ENCODE peak calls at places on chromosomes 5 and 9, in five cellular contexts. A is CD8-positive, alpha-beta T cell; Q is neural crest cell; H is right lobe of liver; J is IMR-90. M is an unnamed sample.

GRCh38 chr5:38257236-38258036 is 923 bp upstream of the EGFLAM start:
- DNase-seq in H (no peak), Q (peak), J (no peak), A (no peak), M (no peak)

GRCh38 chr5:108531367-108532211 is 149.7 kb upstream of the FBXL17 start:
- DNase-seq in H (no peak), A (no peak), Q (no peak), J (peak), M (no peak)

GRCh38 chr9:31210982-31211570 is 1173.4 kb upstream of the ACO1 start:
- DNase-seq in H (no peak), A (peak), J (no peak), Q (no peak), M (no peak)

GRCh38 chr5:100148239-100148638 is 386.9 kb upstream of the FAM174A start:
- DNase-seq in H (no peak), Q (no peak), A (no peak), J (no peak), M (no peak)

GRCh38 chr5:19690978-19691377 is 297.0 kb downstream of the CDH18 start:
- DNase-seq in Q (no peak), J (no peak), A (no peak), H (no peak), M (no peak)

GRCh38 chr9:3027260-3027659 is 183.4 kb upstream of the PUM3 start:
- DNase-seq in H (no peak), A (no peak), J (no peak), Q (no peak), M (no peak)

GRCh38 chr9:79570449-79571308 is 1.1 kb upstream of the TLE4 start:
- DNase-seq in Q (peak), J (peak), A (no peak), H (peak), M (peak)

GRCh38 chr9:134624827-134625181 is 16.8 kb upstream of the COL5A1 start:
- DNase-seq in A (no peak), Q (no peak), H (no peak), J (peak), M (peak)

GRCh38 chr5:172573115-172573882 is 67.8 kb upstream of the NEURL1B start:
- DNase-seq in H (no peak), A (no peak), J (no peak), Q (no peak), M (no peak)

GRCh38 chr5:120778491-120779293 is 314.6 kb downstream of the PRR16 start:
- DNase-seq in J (peak), Q (no peak), A (no peak), H (no peak), M (peak)

GRCh38 chr5:144395704-144396103 is 225.0 kb downstream of the KCTD16 start:
- DNase-seq in H (no peak), A (no peak), Q (no peak), J (no peak), M (no peak)

GRCh38 chr5:124908603-124909451 is 162.4 kb upstream of the ZNF608 start:
- DNase-seq in Q (no peak), J (peak), H (no peak), A (no peak), M (no peak)

GRCh38 chr9:85172001-85172978 is 502.8 kb downstream of the NTRK2 start:
- DNase-seq in A (no peak), Q (no peak), J (no peak), H (no peak), M (no peak)

GRCh38 chr9:14030350-14030823 is 283.6 kb downstream of the NFIB start:
- DNase-seq in H (no peak), J (peak), A (no peak), Q (no peak), M (peak)

GRCh38 chr9:76562511-76562911 is 103.5 kb downstream of the GCNT1 start:
- DNase-seq in A (no peak), J (peak), H (no peak), Q (no peak), M (peak)

GRCh38 chr9:38048319-38048969 is 20.6 kb downstream of the SHB start:
- DNase-seq in A (no peak), H (no peak), J (peak), Q (no peak), M (no peak)

GRCh38 chr5:66122379-66123034 is 21.6 kb upstream of the SREK1 start:
- DNase-seq in A (no peak), H (no peak), J (peak), Q (no peak), M (no peak)

GRCh38 chr9:106092083-106092482 is 397.7 kb downstream of the TMEM38B start:
- DNase-seq in A (no peak), Q (no peak), J (no peak), H (no peak), M (no peak)

DNA sequence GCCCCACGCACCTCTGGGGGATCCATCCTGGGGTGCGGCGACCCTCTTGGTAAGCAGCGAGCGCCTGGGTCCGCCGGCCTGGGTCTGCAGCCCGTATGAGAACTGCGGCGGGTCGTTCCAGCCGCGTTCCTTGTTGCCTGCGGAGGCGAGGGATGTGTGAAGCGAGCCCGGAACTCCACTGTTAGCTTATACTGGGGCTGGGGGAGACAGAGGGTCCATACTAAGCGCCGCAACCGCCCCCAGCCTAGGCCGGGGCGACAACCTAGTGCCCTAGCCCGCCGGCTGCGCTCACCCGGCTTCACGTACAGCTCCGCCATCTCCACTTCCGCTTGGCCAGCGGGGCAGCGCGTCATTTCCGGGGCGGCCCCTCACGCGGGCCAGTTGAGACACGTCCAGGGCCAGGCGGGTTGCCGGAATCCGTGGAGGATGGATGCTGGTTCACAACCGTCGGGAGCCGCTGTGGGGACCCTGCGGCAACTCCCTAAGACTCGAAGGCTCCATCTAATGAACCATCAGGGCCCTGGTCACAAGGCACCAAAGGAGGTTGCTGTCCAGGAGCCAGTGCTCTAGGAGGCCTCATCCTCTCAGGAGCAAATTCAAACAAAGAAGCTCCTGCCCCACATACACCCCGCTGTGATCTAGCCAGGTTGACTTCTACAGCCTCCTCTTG is at the start of gene SRA1:
- DNase-seq in J (peak), Q (peak), H (peak), A (peak), M (peak)
- TF ChIP-seq CTCF in J (peak), Q (no peak), H (no peak), A (no peak), M (peak)

GRCh38 chr9:86613943-86614342 is 259.7 kb upstream of the TUT7 start:
- DNase-seq in A (no peak), H (no peak), J (no peak), Q (no peak), M (no peak)

GRCh38 chr9:86614871-86615849 is 260.9 kb upstream of the TUT7 start:
- DNase-seq in Q (peak), J (peak), H (no peak), A (no peak), M (peak)
- TF ChIP-seq CTCF in Q (peak), J (peak), H (peak), A (no peak), M (peak)

DNA sequence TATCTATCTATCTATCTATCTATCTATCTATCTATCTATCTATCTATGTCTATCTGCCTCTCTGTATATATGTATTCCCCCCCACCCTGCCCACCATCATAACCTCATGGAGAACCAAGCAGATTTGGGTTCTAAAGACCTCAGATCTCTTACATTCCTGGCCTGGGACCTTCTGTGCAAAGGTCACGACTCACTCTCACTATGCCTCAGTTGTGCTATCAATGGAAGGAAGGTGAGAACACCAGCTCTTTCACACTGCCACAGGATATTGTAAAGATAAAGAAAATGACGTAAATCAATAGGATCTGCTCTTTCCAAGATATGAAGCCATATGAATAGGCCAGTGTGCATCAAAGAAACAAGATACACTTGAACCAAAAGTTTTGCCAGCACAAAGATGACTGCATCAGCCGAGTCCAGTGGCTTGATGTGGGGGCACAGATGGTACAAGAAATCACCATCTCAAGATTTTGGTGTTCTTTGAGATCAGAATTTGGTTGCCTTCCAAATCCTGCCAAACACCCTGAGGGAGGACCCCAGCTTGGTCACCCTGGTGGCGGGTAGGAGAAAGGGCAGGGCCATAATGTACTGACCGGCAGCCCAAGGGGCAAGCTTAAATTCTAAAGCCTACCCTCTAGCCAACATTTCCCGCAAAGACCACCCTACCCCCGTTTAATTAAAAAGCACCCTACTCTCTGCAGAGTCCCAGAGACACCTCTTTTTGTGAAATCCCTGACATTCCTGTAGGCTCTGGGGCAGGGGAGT is 8.4 kb upstream of the FGF1 start:
- DNase-seq in H (no peak), J (no peak), Q (no peak), A (no peak), M (no peak)
- TF ChIP-seq CTCF in H (no peak), J (no peak), Q (no peak), A (no peak), M (peak)

GRCh38 chr5:180791611-180792213 is 10.9 kb downstream of the MGAT1 start:
- DNase-seq in A (no peak), H (no peak), Q (no peak), J (no peak), M (no peak)

GRCh38 chr5:180792287-180792964 is 10.2 kb downstream of the MGAT1 start:
- DNase-seq in A (no peak), H (no peak), Q (no peak), J (no peak), M (no peak)

GRCh38 chr5:180787711-180788431 is 14.7 kb downstream of the MGAT1 start:
- DNase-seq in J (peak), Q (no peak), A (no peak), H (no peak), M (no peak)

GRCh38 chr5:180790524-180790923 is 12.1 kb downstream of the MGAT1 start:
- DNase-seq in H (no peak), J (no peak), Q (no peak), A (no peak), M (no peak)

GRCh38 chr5:180790020-180790419 is 12.6 kb downstream of the MGAT1 start:
- DNase-seq in A (no peak), J (no peak), Q (no peak), H (no peak), M (no peak)
- TF ChIP-seq CTCF in A (no peak), J (no peak), Q (peak), H (no peak), M (peak)

GRCh38 chr5:169577966-169578365 is 5.6 kb upstream of the SPDL1 start:
- DNase-seq in A (no peak), J (no peak), Q (no peak), H (no peak), M (peak)
- TF ChIP-seq CTCF in A (no peak), J (peak), Q (peak), H (no peak), M (peak)

DNA sequence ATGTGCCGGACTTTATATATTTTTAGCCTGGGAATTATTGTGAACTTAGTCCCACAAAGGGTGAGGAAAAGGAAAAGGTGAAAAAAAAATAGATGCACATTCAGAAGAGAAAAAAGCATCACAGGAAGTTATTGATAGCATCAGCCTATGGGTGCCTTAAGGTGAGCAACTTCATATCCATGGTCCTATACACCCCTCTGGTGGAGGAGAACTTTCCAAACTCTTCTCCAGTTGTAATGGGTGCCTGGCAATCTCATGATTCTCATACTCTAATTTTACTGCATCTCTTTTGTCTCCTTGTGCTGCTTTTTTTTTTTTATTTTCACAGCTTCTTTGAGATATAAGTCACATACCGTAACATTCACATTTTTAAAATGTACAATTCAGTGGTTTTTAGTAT is 107.4 kb downstream of the JAKMIP2 start:
- DNase-seq in A (no peak), Q (no peak), H (no peak), J (no peak), M (no peak)
- TF ChIP-seq CTCF in A (no peak), Q (no peak), H (peak), J (no peak), M (no peak)